ENCODE peak calls at places on chromosomes 1 and 21, in six cellular contexts. U is IMR-90, A is mesenchymal stem cell, M is neuronal stem cell, K is trophoblast cell, J is H1. H is an unnamed sample.

GRCh38 chr1:203127672-203128611 is at the start of gene ADORA1:
- DNase-seq in K (peak), J (peak), U (peak), A (peak), M (peak), H (peak)

GRCh38 chr1:221104596-221104995 is 225.4 kb downstream of the HLX start:
- DNase-seq in M (no peak), U (no peak), K (no peak), A (no peak), J (no peak), H (no peak)

GRCh38 chr1:99726818-99727217 is 39.6 kb downstream of the FRRS1 start:
- DNase-seq in M (no peak), K (no peak), J (no peak), A (no peak), U (no peak), H (no peak)

GRCh38 chr1:29856663-29857224 is 620.4 kb downstream of the PTPRU start:
- DNase-seq in U (no peak), M (no peak), K (no peak), J (no peak), A (no peak), H (no peak)

GRCh38 chr1:1046767-1047166 is 26.8 kb downstream of the AGRN start:
- DNase-seq in K (no peak), U (no peak), M (no peak), J (no peak), A (no peak), H (no peak)

GRCh38 chr1:85612704-85613361 is 32.3 kb downstream of the CCN1 start:
- DNase-seq in K (peak), J (no peak), U (peak), A (peak), M (no peak), H (peak)

GRCh38 chr1:43235451-43236121 is 34.2 kb upstream of the TMEM125 start:
- DNase-seq in K (peak), J (no peak), U (no peak), M (no peak), A (no peak), H (no peak)

GRCh38 chr1:31151402-31151801 is 85.9 kb upstream of the PUM1 start:
- DNase-seq in J (no peak), M (no peak), A (no peak), U (no peak), K (peak), H (no peak)

GRCh38 chr1:183550915-183551314 is 39.3 kb downstream of the NCF2 start:
- DNase-seq in U (no peak), M (no peak), K (no peak), J (no peak), A (no peak), H (no peak)

GRCh38 chr1:171434717-171435346 is 50.5 kb upstream of the PRRC2C start:
- DNase-seq in J (no peak), M (no peak), K (peak), U (peak), A (peak), H (no peak)

GRCh38 chr1:201456499-201457309 is 12.3 kb downstream of the PHLDA3 start:
- DNase-seq in J (no peak), K (peak), A (peak), M (no peak), U (peak), H (peak)

GRCh38 chr1:60345049-60345448 is 271.5 kb upstream of the C1orf87 start:
- DNase-seq in K (no peak), J (no peak), M (no peak), A (no peak), U (no peak), H (no peak)

GRCh38 chr1:167484726-167485125 is 33.6 kb downstream of the CD247 start:
- DNase-seq in U (no peak), K (no peak), M (no peak), A (no peak), J (no peak), H (no peak)

GRCh38 chr21:41777934-41778815 is 11.3 kb upstream of the RIPK4 start:
- DNase-seq in M (peak), J (peak), A (peak), U (peak), K (peak), H (peak)

GRCh38 chr1:235918032-235918431 is 51.3 kb upstream of the LYST start:
- DNase-seq in J (no peak), U (no peak), K (no peak), M (no peak), A (no peak), H (no peak)

GRCh38 chr1:66503841-66504470 is 30.0 kb upstream of the SGIP1 start:
- DNase-seq in A (peak), U (peak), M (peak), J (peak), K (peak), H (peak)

GRCh38 chr1:26826261-26827201 is at the start of gene ZDHHC18:
- DNase-seq in M (peak), K (peak), U (peak), A (peak), J (peak), H (peak)

GRCh38 chr21:36422279-36423098 is 37.3 kb downstream of the CHAF1B start:
- DNase-seq in K (peak), A (peak), U (peak), M (peak), J (peak), H (peak)

GRCh38 chr1:145983959-145984830 is 12.2 kb downstream of the TXNIP start:
- DNase-seq in M (no peak), J (no peak), K (no peak), A (no peak), U (no peak), H (no peak)
- H2BK120ac ChIP-seq in M (no peak), J (no peak), K (no peak), A (peak), U (peak), H (no peak)

DNA sequence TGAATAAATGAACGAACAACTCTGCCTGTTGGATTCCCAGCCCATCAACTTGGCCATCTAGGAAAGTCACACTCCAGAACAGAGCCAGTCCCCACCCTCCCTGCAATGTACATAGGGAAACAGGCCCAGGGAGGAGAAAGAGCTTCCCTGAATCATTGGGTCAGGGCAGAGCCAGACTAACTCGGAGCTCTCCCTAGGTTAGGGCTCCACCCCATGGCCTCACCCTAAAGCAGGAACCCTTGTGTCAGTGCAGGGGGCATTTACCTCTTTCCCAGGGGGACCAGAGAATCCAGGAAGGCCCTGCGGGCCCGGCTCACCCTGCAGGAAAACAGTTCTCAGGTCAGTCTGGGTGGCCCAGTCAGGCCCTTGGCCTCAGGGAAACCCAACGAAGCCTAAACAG is 11.6 kb downstream of the COL9A2 start:
- DNase-seq in J (no peak), A (no peak), M (no peak), K (no peak), U (no peak), H (peak)
- H2AFZ ChIP-seq in J (no peak), A (no peak), M (no peak), K (no peak), U (no peak), H (no peak)

GRCh38 chr1:185645201-185645640 is 89.0 kb upstream of the HMCN1 start:
- DNase-seq in J (no peak), K (peak), U (no peak), A (peak), M (no peak), H (no peak)
- H2BK120ac ChIP-seq in J (no peak), K (no peak), U (peak), A (no peak), M (no peak), H (no peak)

GRCh38 chr1:243496173-243496553 is 240.3 kb downstream of the SDCCAG8 start:
- DNase-seq in M (no peak), U (no peak), J (no peak), A (no peak), K (no peak), H (no peak)
- H2AFZ ChIP-seq in M (no peak), U (peak), J (no peak), A (no peak), K (no peak), H (no peak)

GRCh38 chr1:195897072-195897471 is 711.2 kb downstream of the KCNT2 start:
- DNase-seq in A (no peak), U (no peak), M (no peak), J (no peak), K (no peak), H (no peak)
- H2BK120ac ChIP-seq in A (no peak), U (no peak), M (no peak), J (no peak), K (no peak), H (no peak)

H was measured in H9.